ENCODE peak calls at places on chromosomes 13 and 19, in five cellular contexts. One of them, this sample, is unnamed.

GRCh38 chr13:106416645-106417044 is 118.8 kb downstream of the EFNB2 start:
- DNase-seq in stimulated activated CD4-positive, alpha-beta T cell treated with anti-CD3 and anti-CD28 coated beads, TNF-alpha, amount 100 ng/mL, for 1 hour: no peak
- DNase-seq in breast epithelium: no peak
- DNase-seq in endothelial cell: no peak
- DNase-seq in Peyer's patch: no peak
- DNase-seq in this sample: no peak

GRCh38 chr13:111584101-111584500 is 263.7 kb downstream of the TEX29 start:
- DNase-seq in stimulated activated CD4-positive, alpha-beta T cell treated with anti-CD3 and anti-CD28 coated beads, TNF-alpha, amount 100 ng/mL, for 1 hour: no peak
- DNase-seq in breast epithelium: no peak
- DNase-seq in endothelial cell: no peak
- DNase-seq in Peyer's patch: no peak
- DNase-seq in this sample: no peak

GRCh38 chr13:19586904-19587634 is 25.7 kb upstream of the TPTE2 start:
- DNase-seq in stimulated activated CD4-positive, alpha-beta T cell treated with anti-CD3 and anti-CD28 coated beads, TNF-alpha, amount 100 ng/mL, for 1 hour: peak
- DNase-seq in breast epithelium: no peak
- DNase-seq in endothelial cell: no peak
- DNase-seq in Peyer's patch: peak
- DNase-seq in this sample: no peak

GRCh38 chr13:51599444-51600176 is 15.3 kb downstream of the WDFY2 start:
- DNase-seq in stimulated activated CD4-positive, alpha-beta T cell treated with anti-CD3 and anti-CD28 coated beads, TNF-alpha, amount 100 ng/mL, for 1 hour: no peak
- DNase-seq in breast epithelium: no peak
- DNase-seq in endothelial cell: no peak
- DNase-seq in Peyer's patch: no peak
- DNase-seq in this sample: no peak

GRCh38 chr13:49238621-49239020 is 9.1 kb upstream of the CDADC1 start:
- DNase-seq in stimulated activated CD4-positive, alpha-beta T cell treated with anti-CD3 and anti-CD28 coated beads, TNF-alpha, amount 100 ng/mL, for 1 hour: no peak
- DNase-seq in breast epithelium: no peak
- DNase-seq in endothelial cell: no peak
- DNase-seq in Peyer's patch: no peak
- DNase-seq in this sample: no peak

GRCh38 chr13:92849381-92849780 is 377.2 kb upstream of the GPC6 start:
- DNase-seq in stimulated activated CD4-positive, alpha-beta T cell treated with anti-CD3 and anti-CD28 coated beads, TNF-alpha, amount 100 ng/mL, for 1 hour: no peak
- DNase-seq in breast epithelium: no peak
- DNase-seq in endothelial cell: no peak
- DNase-seq in Peyer's patch: no peak
- DNase-seq in this sample: no peak

GRCh38 chr13:76094645-76095044 is 458.5 kb downstream of the LMO7 start:
- DNase-seq in stimulated activated CD4-positive, alpha-beta T cell treated with anti-CD3 and anti-CD28 coated beads, TNF-alpha, amount 100 ng/mL, for 1 hour: no peak
- DNase-seq in breast epithelium: no peak
- DNase-seq in endothelial cell: no peak
- DNase-seq in Peyer's patch: no peak
- DNase-seq in this sample: no peak

GRCh38 chr19:48922548-48923490 is 10.7 kb upstream of the DHDH start:
- DNase-seq in stimulated activated CD4-positive, alpha-beta T cell treated with anti-CD3 and anti-CD28 coated beads, TNF-alpha, amount 100 ng/mL, for 1 hour: no peak
- DNase-seq in breast epithelium: no peak
- DNase-seq in endothelial cell: no peak
- DNase-seq in Peyer's patch: no peak
- DNase-seq in this sample: no peak

GRCh38 chr13:112943309-112944125 is 25.5 kb upstream of the MCF2L start:
- DNase-seq in stimulated activated CD4-positive, alpha-beta T cell treated with anti-CD3 and anti-CD28 coated beads, TNF-alpha, amount 100 ng/mL, for 1 hour: no peak
- DNase-seq in breast epithelium: no peak
- DNase-seq in endothelial cell: peak
- DNase-seq in Peyer's patch: peak
- DNase-seq in this sample: peak

GRCh38 chr13:59360108-59360507 is 803.6 kb downstream of the DIAPH3 start:
- DNase-seq in stimulated activated CD4-positive, alpha-beta T cell treated with anti-CD3 and anti-CD28 coated beads, TNF-alpha, amount 100 ng/mL, for 1 hour: no peak
- DNase-seq in breast epithelium: no peak
- DNase-seq in endothelial cell: no peak
- DNase-seq in Peyer's patch: no peak
- DNase-seq in this sample: no peak

GRCh38 chr19:33098023-33098652 is 17.2 kb downstream of the GPATCH1 start:
- DNase-seq in stimulated activated CD4-positive, alpha-beta T cell treated with anti-CD3 and anti-CD28 coated beads, TNF-alpha, amount 100 ng/mL, for 1 hour: no peak
- DNase-seq in breast epithelium: no peak
- DNase-seq in endothelial cell: no peak
- DNase-seq in Peyer's patch: no peak
- DNase-seq in this sample: no peak

GRCh38 chr19:1922803-1923202 is 17.6 kb downstream of the ADAT3 start:
- DNase-seq in stimulated activated CD4-positive, alpha-beta T cell treated with anti-CD3 and anti-CD28 coated beads, TNF-alpha, amount 100 ng/mL, for 1 hour: no peak
- DNase-seq in breast epithelium: no peak
- DNase-seq in endothelial cell: no peak
- DNase-seq in Peyer's patch: no peak
- DNase-seq in this sample: no peak

GRCh38 chr19:18282788-18283141 is 1.3 kb upstream of the JUND start:
- DNase-seq in stimulated activated CD4-positive, alpha-beta T cell treated with anti-CD3 and anti-CD28 coated beads, TNF-alpha, amount 100 ng/mL, for 1 hour: no peak
- DNase-seq in breast epithelium: no peak
- DNase-seq in endothelial cell: no peak
- DNase-seq in Peyer's patch: peak
- DNase-seq in this sample: no peak